ENCODE peak calls at places on chromosome 7, in four cellular contexts. X is sigmoid colon, U is uterus, Q is upper lobe of left lung. L is an unnamed sample. For H3K4me1, the result is how much of the 10 kb centered on the place peaks cover.

GRCh38 chr7:36152756-36153570 is at the start of gene EEPD1:
- DNase-seq in X (peak), U (peak), Q (peak), L (peak)

GRCh38 chr7:79854621-79855020 is 280.0 kb upstream of the GNAI1 start:
- DNase-seq in X (no peak), U (no peak), Q (no peak), L (no peak)

GRCh38 chr7:148979827-148980226 is 48.5 kb downstream of the PDIA4 start:
- DNase-seq in X (no peak), U (no peak), Q (no peak), L (no peak)

GRCh38 chr7:104328970-104329825 is 795 bp downstream of the LHFPL3 start:
- DNase-seq in X (no peak), U (no peak), Q (peak), L (no peak)

GRCh38 chr7:113444281-113444680 is 325.9 kb upstream of the SMIM30 start:
- DNase-seq in X (no peak), U (no peak), Q (no peak), L (no peak)

GRCh38 chr7:22195402-22195801 is 161.6 kb downstream of the RAPGEF5 start:
- DNase-seq in X (no peak), U (no peak), Q (no peak), L (no peak)

GRCh38 chr7:80907141-80907601 is 11.7 kb downstream of the SEMA3C start:
- DNase-seq in X (no peak), U (no peak), Q (no peak), L (no peak)

GRCh38 chr7:38838992-38839391 is 70.0 kb downstream of the VPS41 start:
- DNase-seq in X (no peak), U (no peak), Q (no peak), L (no peak)

GRCh38 chr7:104986623-104987259 is 27.3 kb upstream of the KMT2E start:
- DNase-seq in X (no peak), U (no peak), Q (no peak), L (no peak)

GRCh38 chr7:816300-816750 is 16.0 kb upstream of the SUN1 start:
- DNase-seq in X (peak), U (peak), Q (peak), L (peak)
- TF ChIP-seq POLR2A in X (no peak), U (peak), Q (no peak), L (no peak)

GRCh38 chr7:135974667-135975066 is 2.5 kb downstream of the MTPN start:
- DNase-seq in X (no peak), U (no peak), Q (no peak), L (no peak)
- H3K4me1 ChIP-seq in X (under half), U (under half), Q (under half), L (under half)

GRCh38 chr7:134907639-134908038 is 78.7 kb upstream of the AGBL3 start:
- DNase-seq in X (no peak), U (peak), Q (no peak), L (peak)

GRCh38 chr7:134908289-134908688 is 78.0 kb upstream of the AGBL3 start:
- DNase-seq in X (no peak), U (no peak), Q (no peak), L (no peak)

GRCh38 chr7:134903073-134903790 is 83.1 kb upstream of the AGBL3 start:
- DNase-seq in X (no peak), U (no peak), Q (no peak), L (no peak)

GRCh38 chr7:134907000-134907399 is 79.3 kb upstream of the AGBL3 start:
- DNase-seq in X (no peak), U (no peak), Q (no peak), L (no peak)

GRCh38 chr7:134905375-134905774 is 80.9 kb upstream of the AGBL3 start:
- DNase-seq in X (peak), U (peak), Q (no peak), L (no peak)
- TF ChIP-seq CTCF in X (no peak), U (peak), Q (no peak), L (peak)

DNA sequence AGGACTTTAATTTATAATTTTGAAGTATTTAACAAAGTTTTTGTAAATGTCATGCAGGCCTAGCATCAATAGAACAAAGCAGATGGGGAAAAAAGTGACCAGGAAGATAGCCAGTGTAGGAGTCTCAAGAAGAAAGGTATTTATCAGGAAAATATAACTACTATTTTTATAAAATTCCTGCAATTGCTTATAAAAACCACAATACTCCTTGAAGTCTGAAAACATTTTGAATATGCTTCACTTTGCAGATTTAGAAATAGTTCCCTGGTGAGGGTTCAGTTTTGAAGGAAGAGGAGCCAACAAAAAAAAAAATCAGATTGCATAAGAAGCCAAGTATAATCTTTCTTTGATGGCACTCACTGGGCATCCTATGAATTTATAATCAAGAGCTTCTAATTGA is 34.1 kb downstream of the MTERF1 start:
- DNase-seq in X (no peak), U (no peak), Q (no peak), L (no peak)
- TF ChIP-seq POLR2A in X (no peak), U (no peak), Q (no peak), L (no peak)

L was measured in breast epithelium.